ENCODE peak calls at places on chromosomes 5 and 9, in seven cellular contexts. O, K, W, Z, B, H and Y are unnamed samples.

GRCh38 chr5:1508679-1509290 is 15.0 kb downstream of the LPCAT1 start:
- DNase-seq in O (no peak), K (no peak), W (peak; percentile 44), Z (no peak), B (no peak), H (peak; percentile 36), Y (no peak)

GRCh38 chr5:157511656-157512644 is 51.9 kb downstream of the NIPAL4 start:
- DNase-seq in O (no peak), K (no peak), W (peak; percentile 87), Z (peak; percentile 51), B (peak; percentile 99), H (peak; percentile 76), Y (peak; percentile 30)

GRCh38 chr9:9963861-9964260 is 648.9 kb downstream of the PTPRD start:
- DNase-seq in O (no peak), K (no peak), W (no peak), Z (no peak), B (no peak), H (no peak), Y (no peak)

GRCh38 chr5:34684281-34684979 is 28.3 kb downstream of the RAI14 start:
- DNase-seq in O (peak; percentile 93), K (no peak), W (no peak), Z (peak; percentile 54), B (peak; percentile 71), H (no peak), Y (no peak)

GRCh38 chr9:3464033-3464638 is 61.7 kb downstream of the RFX3 start:
- DNase-seq in O (no peak), K (no peak), W (no peak), Z (no peak), B (peak; percentile 18), H (no peak), Y (no peak)

GRCh38 chr5:146208916-146209522 is 5.6 kb downstream of the RBM27 start:
- DNase-seq in O (no peak), K (no peak), W (no peak), Z (no peak), B (no peak), H (no peak), Y (no peak)

GRCh38 chr9:69122391-69123141 is 51.5 kb upstream of the TJP2 start:
- DNase-seq in O (peak; percentile 40), K (no peak), W (no peak), Z (peak; percentile 10), B (peak; percentile 88), H (no peak), Y (no peak)

GRCh38 chr5:5409151-5409810 is 13.2 kb upstream of the ICE1 start:
- DNase-seq in O (peak; percentile 39), K (no peak), W (no peak), Z (peak; percentile 27), B (peak; percentile 9), H (no peak), Y (no peak)

GRCh38 chr5:62937661-62938558 is 359.3 kb downstream of the LRRC70 start:
- DNase-seq in O (no peak), K (no peak), W (no peak), Z (no peak), B (no peak), H (no peak), Y (no peak)

GRCh38 chr5:158634713-158635112 is 465.0 kb downstream of the EBF1 start:
- DNase-seq in O (no peak), K (no peak), W (no peak), Z (no peak), B (no peak), H (no peak), Y (no peak)

GRCh38 chr5:135706474-135706873 is 127.7 kb upstream of the CXCL14 start:
- DNase-seq in O (no peak), K (no peak), W (no peak), Z (no peak), B (no peak), H (no peak), Y (no peak)

GRCh38 chr9:136985853-136986252 is 3.1 kb downstream of the LCNL1 start:
- DNase-seq in O (no peak), K (no peak), W (no peak), Z (no peak), B (no peak), H (no peak), Y (no peak)

GRCh38 chr9:104927912-104928740 is at the start of gene ABCA1:
- DNase-seq in O (no peak), K (peak; percentile 38), W (peak; percentile 95), Z (peak; percentile 94), B (peak; percentile 91), H (peak; percentile 96), Y (peak; percentile 38)

GRCh38 chr5:75514323-75514722 is 2.6 kb downstream of the POLK start:
- DNase-seq in O (no peak), K (no peak), W (no peak), Z (no peak), B (no peak), H (no peak), Y (no peak)

GRCh38 chr9:95090871-95091573 is 226.5 kb downstream of the FANCC start:
- DNase-seq in O (no peak), K (no peak), W (no peak), Z (no peak), B (no peak), H (no peak), Y (no peak)

GRCh38 chr9:35923927-35924763 is 14.9 kb downstream of the SPAAR start:
- DNase-seq in O (no peak), K (no peak), W (no peak), Z (peak; percentile 76), B (peak; percentile 97), H (no peak), Y (no peak)

GRCh38 chr5:53403758-53404157 is 76.7 kb upstream of the FST start:
- DNase-seq in O (no peak), K (no peak), W (no peak), Z (no peak), B (peak; percentile 91), H (no peak), Y (no peak)

GRCh38 chr9:94168203-94169000 is 84.1 kb downstream of the PTPDC1 start:
- DNase-seq in O (no peak), K (no peak), W (no peak), Z (no peak), B (peak; percentile 21), H (no peak), Y (no peak)

GRCh38 chr9:22227986-22228385 is 218.6 kb upstream of the DMRTA1 start:
- DNase-seq in O (no peak), K (no peak), W (no peak), Z (no peak), B (no peak), H (no peak), Y (no peak)

GRCh38 chr9:87829756-87830155 is 52.9 kb upstream of the SPATA31E1 start:
- DNase-seq in O (no peak), K (no peak), W (no peak), Z (no peak), B (peak; percentile 7), H (no peak), Y (no peak)

GRCh38 chr5:119363936-119364335 is 8.1 kb downstream of the TNFAIP8 start:
- DNase-seq in O (no peak), K (no peak), W (no peak), Z (peak; percentile 51), B (no peak), H (no peak), Y (no peak)

GRCh38 chr9:86983260-86984255 is 36.3 kb upstream of the GAS1 start:
- DNase-seq in O (no peak), K (no peak), W (no peak), Z (no peak), B (peak; percentile 82), H (no peak), Y (no peak)

GRCh38 chr5:146388418-146388817 is 49.8 kb downstream of the POU4F3 start:
- DNase-seq in O (no peak), K (no peak), W (no peak), Z (no peak), B (peak; percentile 37), H (no peak), Y (no peak)

GRCh38 chr5:33892419-33893151 is 795 bp upstream of the ADAMTS12 start:
- DNase-seq in O (no peak), K (no peak), W (no peak), Z (no peak), B (peak; percentile 95), H (no peak), Y (no peak)

GRCh38 chr5:68793074-68793473 is 300.7 kb upstream of the SLC30A5 start:
- DNase-seq in O (no peak), K (no peak), W (no peak), Z (no peak), B (no peak), H (no peak), Y (no peak)

GRCh38 chr9:38046669-38047300 is 22.2 kb downstream of the SHB start:
- DNase-seq in O (no peak), K (no peak), W (no peak), Z (no peak), B (peak; percentile 92), H (no peak), Y (no peak)

GRCh38 chr9:100082786-100083185 is 16.0 kb downstream of the ERP44 start:
- DNase-seq in O (no peak), K (no peak), W (no peak), Z (no peak), B (peak; percentile 54), H (no peak), Y (no peak)

GRCh38 chr9:78127271-78128225 is 95.9 kb upstream of the GNAQ start:
- DNase-seq in O (no peak), K (no peak), W (no peak), Z (no peak), B (no peak), H (no peak), Y (no peak)

GRCh38 chr9:105338308-105338707 is 93.9 kb downstream of the SLC44A1 start:
- DNase-seq in O (no peak), K (no peak), W (no peak), Z (no peak), B (no peak), H (no peak), Y (no peak)

GRCh38 chr5:169682026-169682425 is 45.0 kb downstream of the DOCK2 start:
- DNase-seq in O (no peak), K (no peak), W (no peak), Z (no peak), B (no peak), H (no peak), Y (no peak)

GRCh38 chr5:53109041-53109435 is 519 bp downstream of the MOCS2 start:
- DNase-seq in O (no peak), K (no peak), W (no peak), Z (no peak), B (peak; percentile 37), H (no peak), Y (no peak)

GRCh38 chr9:136779808-136780207 is 11.3 kb upstream of the TMEM141 start:
- DNase-seq in O (no peak), K (no peak), W (no peak), Z (no peak), B (no peak), H (no peak), Y (no peak)

GRCh38 chr5:173699959-173700358 is 83.5 kb upstream of the BOD1 start:
- DNase-seq in O (no peak), K (no peak), W (no peak), Z (no peak), B (no peak), H (no peak), Y (no peak)

GRCh38 chr5:139287890-139288635 is 5.5 kb upstream of the MATR3 start:
- DNase-seq in O (no peak), K (no peak), W (no peak), Z (no peak), B (peak; percentile 21), H (no peak), Y (no peak)

GRCh38 chr9:114275246-114275994 is 47.5 kb upstream of the ORM1 start:
- DNase-seq in O (no peak), K (no peak), W (peak; percentile 23), Z (no peak), B (peak; percentile 42), H (no peak), Y (no peak)

GRCh38 chr9:134619456-134619982 is 22.1 kb upstream of the COL5A1 start:
- DNase-seq in O (no peak), K (no peak), W (no peak), Z (no peak), B (no peak), H (peak; percentile 27), Y (no peak)